ENCODE peak calls at places on chromosomes 2 and 18, in ten cellular contexts. R is GM10248; I is endothelial cell; S is psoas muscle; K is glutamatergic neuron; Q is EH; O is stimulated activated CD4-positive, alpha-beta T cell treated with anti-CD3 and anti-CD28 coated beads, Interleukin-15, amount 100 ng/mL, for 24 hours; G is NCI-H748 treated with DMSO at 0.1 percent for 48 hours; M is heart left ventricle; D is uterus. W is an unnamed sample.
A peak's percentile ranks its signal among the peaks of the same experiment; 100 is the strongest.

GRCh38 chr2:12755384-12755783 is 38.6 kb downstream of the TRIB2 start:
- DNase-seq in R (no peak), I (no peak), S (no peak), K (no peak), Q (no peak), O (no peak), G (no peak), M (no peak), D (no peak), W (no peak)

GRCh38 chr2:198283149-198283548 is 478.8 kb downstream of the PLCL1 start:
- DNase-seq in R (no peak), I (no peak), S (no peak), K (no peak), Q (peak; percentile 1), O (no peak), G (no peak), M (no peak), D (no peak), W (no peak)

GRCh38 chr2:220847587-220847986 is 724.5 kb downstream of the EPHA4 start:
- DNase-seq in R (no peak), I (no peak), S (no peak), K (no peak), Q (peak; percentile 99), O (no peak), G (peak; percentile 66), M (no peak), D (no peak), W (peak; percentile 89)

GRCh38 chr2:85755122-85756027 is 1.6 kb downstream of the ATOH8 start:
- DNase-seq in R (no peak), I (no peak), S (peak; percentile 43), K (no peak), Q (peak; percentile 66), O (peak; percentile 11), G (no peak), M (no peak), D (no peak), W (no peak)

GRCh38 chr18:58104071-58104470 is 60.0 kb downstream of the NEDD4L start:
- DNase-seq in R (no peak), I (no peak), S (no peak), K (no peak), Q (no peak), O (no peak), G (no peak), M (no peak), D (no peak), W (no peak)

GRCh38 chr18:76274470-76275289 is 220.4 kb downstream of the ZNF516 start:
- DNase-seq in R (no peak), I (peak; percentile 45), S (no peak), K (peak; percentile 68), Q (peak; percentile 22), O (peak; percentile 23), G (no peak), M (no peak), D (no peak), W (no peak)

GRCh38 chr2:233830111-233830760 is 24.1 kb downstream of the HJURP start:
- DNase-seq in R (no peak), I (no peak), S (no peak), K (no peak), Q (no peak), O (no peak), G (no peak), M (no peak), D (no peak), W (no peak)

GRCh38 chr2:134199123-134199522 is 54.7 kb upstream of the MGAT5 start:
- DNase-seq in R (no peak), I (no peak), S (no peak), K (no peak), Q (peak; percentile 29), O (no peak), G (no peak), M (no peak), D (no peak), W (no peak)

GRCh38 chr2:173415663-173416469 is 61.2 kb downstream of the CDCA7 start:
- DNase-seq in R (no peak), I (no peak), S (no peak), K (no peak), Q (no peak), O (no peak), G (no peak), M (no peak), D (no peak), W (no peak)

GRCh38 chr2:68385232-68385906 is 20.3 kb downstream of the PLEK start:
- DNase-seq in R (peak; percentile 31), I (no peak), S (no peak), K (peak; percentile 60), Q (no peak), O (peak; percentile 45), G (no peak), M (no peak), D (no peak), W (no peak)

GRCh38 chr2:31270136-31270535 is 36.2 kb downstream of the EHD3 start:
- DNase-seq in R (no peak), I (no peak), S (no peak), K (no peak), Q (peak; percentile 79), O (no peak), G (no peak), M (no peak), D (no peak), W (no peak)

GRCh38 chr2:121152861-121153260 is 132.1 kb downstream of the TFCP2L1 start:
- DNase-seq in R (no peak), I (no peak), S (no peak), K (no peak), Q (no peak), O (no peak), G (no peak), M (no peak), D (no peak), W (no peak)

GRCh38 chr2:205816268-205816667 is 134.0 kb downstream of the NRP2 start:
- DNase-seq in R (no peak), I (no peak), S (no peak), K (no peak), Q (no peak), O (no peak), G (no peak), M (no peak), D (no peak), W (no peak)